ENCODE peak calls at places on chromosome 5, in five cellular contexts. U, O, B, S and R are unnamed samples.

GRCh38 chr5:173339286-173339685 is 11.1 kb upstream of the STC2 start:
- DNase-seq in U (no peak), S (no peak), B (no peak), O (no peak), R (no peak)

GRCh38 chr5:128919542-128919941 is 45.7 kb upstream of the SLC27A6 start:
- DNase-seq in B (no peak), O (no peak), U (no peak), S (no peak), R (no peak)

GRCh38 chr5:61496406-61497307 is 164.6 kb downstream of the ZSWIM6 start:
- DNase-seq in O (no peak), S (no peak), U (no peak), B (no peak), R (peak)

GRCh38 chr5:133952729-133953567 is 15.5 kb downstream of the C5orf15 start:
- DNase-seq in U (peak), O (no peak), B (peak), S (peak), R (peak)

GRCh38 chr5:166369326-166369725 is 1922.1 kb upstream of the WWC1 start:
- DNase-seq in S (peak), U (no peak), O (no peak), B (no peak), R (peak)

GRCh38 chr5:84381501-84382362 is 2.9 kb downstream of the EDIL3 start:
- DNase-seq in B (no peak), S (no peak), O (no peak), U (no peak), R (peak)

GRCh38 chr5:147223343-147223742 is 11.5 kb upstream of the STK32A start:
- DNase-seq in O (no peak), S (no peak), U (no peak), B (no peak), R (no peak)

GRCh38 chr5:149656576-149657182 is 73.4 kb upstream of the PPARGC1B start:
- DNase-seq in U (no peak), O (no peak), S (peak), B (no peak), R (peak)

GRCh38 chr5:156109317-156110023 is 217.5 kb upstream of the SGCD start:
- DNase-seq in O (no peak), U (no peak), B (no peak), S (peak), R (no peak)

GRCh38 chr5:16456103-16456832 is 9.3 kb downstream of the ZNF622 start:
- DNase-seq in S (peak), U (peak), B (no peak), O (peak), R (peak)

GRCh38 chr5:140833993-140834392 is at the start of gene PCDHA7:
- DNase-seq in O (no peak), S (peak), B (no peak), U (no peak), R (peak)

GRCh38 chr5:54902817-54903473 is 82.4 kb downstream of the ESM1 start:
- DNase-seq in U (no peak), B (no peak), O (no peak), S (peak), R (peak)

GRCh38 chr5:8997542-8998070 is 548.3 kb downstream of the SEMA5A start:
- DNase-seq in U (no peak), B (no peak), O (no peak), S (no peak), R (no peak)

GRCh38 chr5:143309661-143310431 is 93.6 kb downstream of the NR3C1 start:
- DNase-seq in B (no peak), S (peak), U (no peak), O (no peak), R (peak)

GRCh38 chr5:1488882-1489680 is 34.7 kb downstream of the LPCAT1 start:
- DNase-seq in O (no peak), S (peak), B (no peak), U (no peak), R (peak)

GRCh38 chr5:1489754-1490153 is 34.0 kb downstream of the LPCAT1 start:
- DNase-seq in B (no peak), O (no peak), S (no peak), U (no peak), R (no peak)

GRCh38 chr5:1486271-1486670 is 37.5 kb downstream of the LPCAT1 start:
- DNase-seq in O (no peak), U (no peak), S (no peak), B (no peak), R (no peak)

GRCh38 chr5:1485320-1486118 is 38.2 kb downstream of the LPCAT1 start:
- DNase-seq in O (no peak), S (no peak), U (no peak), B (no peak), R (no peak)

GRCh38 chr5:1487079-1487764 is 36.5 kb downstream of the LPCAT1 start:
- DNase-seq in U (no peak), B (no peak), S (no peak), O (no peak), R (no peak)
- TF ChIP-seq CTCF in U (no peak), B (no peak), S (no peak), O (no peak), R (no peak)

DNA sequence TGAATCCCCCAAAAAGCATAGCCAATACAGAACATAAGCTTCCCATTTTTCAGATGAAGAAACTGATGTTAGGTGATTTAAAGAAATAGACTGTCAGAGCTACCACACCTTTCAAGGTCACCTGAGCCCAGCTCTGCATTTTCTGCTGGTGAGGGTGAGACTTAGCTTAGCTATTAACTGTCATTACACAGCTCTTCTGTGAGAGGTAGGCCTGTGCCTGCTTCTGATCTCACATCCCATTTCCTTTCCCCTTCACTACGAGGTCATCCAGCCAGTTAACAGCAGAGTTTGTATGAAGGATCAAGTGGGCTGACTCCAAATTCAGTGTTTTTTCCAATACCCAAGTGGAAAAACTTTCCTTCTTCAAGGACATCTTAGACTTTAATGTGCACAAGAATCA is 528.6 kb upstream of the CLINT1 start:
- DNase-seq in O (no peak), S (no peak), U (no peak), B (no peak), R (no peak)
- H3K4me3 ChIP-seq in O (no peak), S (no peak), U (no peak), B (no peak), R (no peak)

GRCh38 chr5:37836173-37837100 is 3.4 kb downstream of the GDNF start:
- DNase-seq in S (peak), O (no peak), B (no peak), U (no peak), R (peak)
- TF ChIP-seq CTCF in S (no peak), O (no peak), B (no peak), U (no peak), R (no peak)

DNA sequence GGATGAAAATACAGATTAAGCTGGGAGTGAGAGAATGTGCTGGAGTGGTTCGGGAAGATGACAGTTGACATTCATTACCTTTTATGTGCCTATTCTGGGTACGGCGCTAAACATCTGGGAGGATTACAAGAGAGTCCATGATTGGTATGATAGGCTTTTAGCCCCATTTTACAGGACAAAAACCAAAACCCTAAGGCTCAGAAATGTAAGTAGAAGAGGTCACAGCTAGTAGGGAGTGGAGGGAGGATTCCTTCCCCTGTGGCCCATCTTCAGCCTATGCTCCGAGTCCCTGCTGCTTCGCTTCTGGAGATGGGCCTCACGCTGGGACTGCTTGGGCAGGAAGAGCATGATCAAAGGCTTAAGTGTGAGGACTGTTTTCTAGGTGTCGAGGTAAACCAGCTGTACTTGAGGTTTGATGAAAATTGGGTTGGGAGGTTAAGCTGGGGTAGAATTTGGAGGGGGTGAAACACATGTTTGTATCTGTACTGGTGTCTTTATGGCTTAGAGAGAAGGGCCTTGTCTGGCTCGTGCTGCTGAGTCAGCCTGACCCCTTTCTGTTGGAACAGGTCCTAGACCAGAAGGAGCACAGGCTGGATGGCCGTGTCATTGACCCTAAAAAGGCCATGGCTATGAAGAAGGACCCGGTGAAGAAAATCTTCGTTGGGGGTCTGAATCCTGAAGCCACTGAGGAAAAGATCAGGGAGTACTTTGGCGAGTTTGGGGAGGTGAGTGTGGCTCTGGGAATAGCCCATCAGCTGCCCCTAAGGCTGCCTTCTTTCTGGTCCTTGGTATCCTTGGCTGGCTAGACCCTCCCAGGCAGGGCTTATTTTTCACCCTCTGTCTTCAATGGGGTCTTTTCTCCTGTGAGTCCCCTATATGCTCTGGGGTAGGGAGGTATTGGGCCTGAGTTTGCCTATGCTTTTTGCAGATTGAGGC is 2.1 kb downstream of the HNRNPAB start:
- DNase-seq in U (no peak), S (peak), B (no peak), O (no peak), R (no peak)
- H3K4me3 ChIP-seq in U (peak), S (peak), B (peak), O (peak), R (peak)

GRCh38 chr5:181241393-181241975 is 2.2 kb downstream of the RACK1 start:
- DNase-seq in O (no peak), S (peak), B (no peak), U (no peak), R (peak)
- TF ChIP-seq CTCF in O (no peak), S (no peak), B (no peak), U (no peak), R (no peak)

GRCh38 chr5:177555665-177556064 is 1.3 kb upstream of the FAM193B start:
- DNase-seq in B (no peak), O (no peak), S (no peak), U (no peak), R (no peak)

GRCh38 chr5:177557041-177557647 is 2.8 kb upstream of the FAM193B start:
- DNase-seq in O (no peak), U (no peak), B (no peak), S (peak), R (no peak)

GRCh38 chr5:177554474-177555111 is at the start of gene FAM193B:
- DNase-seq in S (peak), B (peak), U (peak), O (peak), R (peak)

GRCh38 chr5:177553671-177554429 is 513 bp downstream of the FAM193B start:
- DNase-seq in U (no peak), S (no peak), B (no peak), O (peak), R (no peak)

DNA sequence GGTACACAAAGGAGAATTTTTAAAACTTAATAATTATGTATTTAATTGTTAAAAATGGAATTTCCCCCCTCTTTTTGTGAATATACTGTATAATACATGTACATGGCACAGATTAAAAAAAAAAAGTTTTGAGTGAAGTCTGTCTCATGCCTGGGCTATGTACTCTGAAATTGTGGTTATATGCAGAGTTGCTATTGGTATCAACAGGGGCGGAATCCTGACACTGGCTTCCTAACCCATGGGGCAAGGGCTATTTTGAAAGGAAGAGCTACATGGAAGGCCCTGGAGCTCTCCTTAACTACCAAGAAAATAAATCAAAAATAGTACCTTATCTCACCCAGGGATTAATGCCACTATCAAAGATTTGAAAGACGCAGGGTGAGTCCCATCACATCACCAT is 865 bp upstream of the FAM193B start:
- DNase-seq in S (no peak), U (no peak), B (no peak), O (no peak), R (no peak)
- H3K4me3 ChIP-seq in S (peak), U (peak), B (peak), O (no peak), R (no peak)

GRCh38 chr5:154397652-154398406 is 48.0 kb upstream of the SAP30L start:
- DNase-seq in U (no peak), S (no peak), O (no peak), B (no peak), R (no peak)
- TF ChIP-seq CTCF in U (no peak), S (no peak), O (no peak), B (no peak), R (no peak)